ENCODE peak calls at places on chromosomes 1 and 21, in ten cellular contexts. One of them, this sample, is unnamed.
A peak's percentile ranks its signal among the peaks of the same experiment; 100 is the strongest.

GRCh38 chr1:30537279-30537678 is 186.1 kb downstream of the MATN1 start:
- DNase-seq in breast epithelium: no peak
- DNase-seq in PC-9: no peak
- DNase-seq in stomach: no peak
- DNase-seq in HAP-1: no peak
- DNase-seq in heart right ventricle: no peak
- DNase-seq in tibial nerve: no peak
- DNase-seq in heart left ventricle: no peak
- DNase-seq in cardiac muscle cell: no peak
- DNase-seq in A549: no peak
- DNase-seq in this sample: no peak

GRCh38 chr1:56304975-56305374 is 274.4 kb downstream of the PLPP3 start:
- DNase-seq in tibial nerve: no peak
- DNase-seq in PC-9: no peak
- DNase-seq in stomach: no peak
- DNase-seq in HAP-1: no peak
- DNase-seq in cardiac muscle cell: peak; percentile 40
- DNase-seq in heart left ventricle: no peak
- DNase-seq in breast epithelium: no peak
- DNase-seq in A549: no peak
- DNase-seq in heart right ventricle: peak; percentile 11
- DNase-seq in this sample: no peak

GRCh38 chr1:111628153-111628552 is 8.6 kb downstream of the RAP1A start:
- DNase-seq in A549: no peak
- DNase-seq in heart left ventricle: no peak
- DNase-seq in cardiac muscle cell: no peak
- DNase-seq in PC-9: no peak
- DNase-seq in heart right ventricle: no peak
- DNase-seq in breast epithelium: no peak
- DNase-seq in tibial nerve: no peak
- DNase-seq in HAP-1: no peak
- DNase-seq in stomach: no peak
- DNase-seq in this sample: no peak

GRCh38 chr1:241985787-241986186 is 13.1 kb downstream of the MAP1LC3C start:
- DNase-seq in A549: peak; percentile 76
- DNase-seq in heart left ventricle: no peak
- DNase-seq in breast epithelium: no peak
- DNase-seq in PC-9: no peak
- DNase-seq in HAP-1: peak; percentile 45
- DNase-seq in heart right ventricle: no peak
- DNase-seq in cardiac muscle cell: peak; percentile 61
- DNase-seq in tibial nerve: peak; percentile 30
- DNase-seq in stomach: peak; percentile 30
- DNase-seq in this sample: peak; percentile 64

GRCh38 chr1:234745844-234746797 is 136.1 kb upstream of the IRF2BP2 start:
- DNase-seq in cardiac muscle cell: no peak
- DNase-seq in stomach: no peak
- DNase-seq in heart right ventricle: no peak
- DNase-seq in breast epithelium: no peak
- DNase-seq in HAP-1: no peak
- DNase-seq in PC-9: no peak
- DNase-seq in A549: no peak
- DNase-seq in tibial nerve: no peak
- DNase-seq in heart left ventricle: no peak
- DNase-seq in this sample: no peak

GRCh38 chr1:212485895-212486590 is 53.3 kb downstream of the NENF start:
- DNase-seq in HAP-1: no peak
- DNase-seq in cardiac muscle cell: peak; percentile 17
- DNase-seq in A549: peak; percentile 76
- DNase-seq in tibial nerve: peak; percentile 38
- DNase-seq in heart right ventricle: peak; percentile 27
- DNase-seq in breast epithelium: peak; percentile 86
- DNase-seq in heart left ventricle: peak; percentile 72
- DNase-seq in PC-9: peak; percentile 95
- DNase-seq in stomach: peak; percentile 70
- DNase-seq in this sample: no peak

GRCh38 chr1:43354471-43354870 is 4.3 kb upstream of the CDC20 start:
- DNase-seq in heart left ventricle: no peak
- DNase-seq in A549: no peak
- DNase-seq in cardiac muscle cell: no peak
- DNase-seq in stomach: no peak
- DNase-seq in tibial nerve: no peak
- DNase-seq in PC-9: no peak
- DNase-seq in breast epithelium: no peak
- DNase-seq in HAP-1: no peak
- DNase-seq in heart right ventricle: no peak
- DNase-seq in this sample: no peak

GRCh38 chr1:209815931-209816338 is 10.0 kb upstream of the IRF6 start:
- DNase-seq in cardiac muscle cell: no peak
- DNase-seq in breast epithelium: no peak
- DNase-seq in tibial nerve: no peak
- DNase-seq in stomach: no peak
- DNase-seq in A549: no peak
- DNase-seq in HAP-1: no peak
- DNase-seq in PC-9: peak; percentile 24
- DNase-seq in heart left ventricle: no peak
- DNase-seq in heart right ventricle: no peak
- DNase-seq in this sample: no peak

GRCh38 chr21:18170829-18171228 is 73.8 kb upstream of the CHODL start:
- DNase-seq in tibial nerve: no peak
- DNase-seq in stomach: no peak
- DNase-seq in breast epithelium: no peak
- DNase-seq in PC-9: no peak
- DNase-seq in heart right ventricle: no peak
- DNase-seq in A549: no peak
- DNase-seq in HAP-1: no peak
- DNase-seq in heart left ventricle: no peak
- DNase-seq in cardiac muscle cell: no peak
- DNase-seq in this sample: no peak

GRCh38 chr1:223258751-223259177 is 105.2 kb downstream of the SUSD4 start:
- DNase-seq in heart right ventricle: no peak
- DNase-seq in A549: peak; percentile 64
- DNase-seq in cardiac muscle cell: no peak
- DNase-seq in breast epithelium: no peak
- DNase-seq in stomach: peak; percentile 39
- DNase-seq in PC-9: peak; percentile 64
- DNase-seq in tibial nerve: no peak
- DNase-seq in heart left ventricle: no peak
- DNase-seq in HAP-1: no peak
- DNase-seq in this sample: no peak
- H3K9me3 ChIP-seq in heart right ventricle: no peaks in the 10 kb centered on the region
- H3K9me3 ChIP-seq in A549: no peaks in the 10 kb centered on the region
- H3K9me3 ChIP-seq in cardiac muscle cell: no peaks in the 10 kb centered on the region
- H3K9me3 ChIP-seq in breast epithelium: no peaks in the 10 kb centered on the region
- H3K9me3 ChIP-seq in stomach: no peaks in the 10 kb centered on the region
- H3K9me3 ChIP-seq in PC-9: no peaks in the 10 kb centered on the region
- H3K9me3 ChIP-seq in tibial nerve: no peaks in the 10 kb centered on the region
- H3K9me3 ChIP-seq in heart left ventricle: no peaks in the 10 kb centered on the region
- H3K9me3 ChIP-seq in HAP-1: no peaks in the 10 kb centered on the region
- H3K9me3 ChIP-seq in this sample: no peaks in the 10 kb centered on the region

GRCh38 chr21:45709696-45710268 is 66.3 kb downstream of the PCBP3 start:
- DNase-seq in tibial nerve: no peak
- DNase-seq in HAP-1: no peak
- DNase-seq in cardiac muscle cell: no peak
- DNase-seq in heart right ventricle: no peak
- DNase-seq in breast epithelium: no peak
- DNase-seq in A549: no peak
- DNase-seq in heart left ventricle: no peak
- DNase-seq in stomach: no peak
- DNase-seq in PC-9: no peak
- DNase-seq in this sample: no peak
- H3K9me3 ChIP-seq in tibial nerve: peaks cover 3% of the 10 kb centered on the region
- H3K9me3 ChIP-seq in HAP-1: no peaks in the 10 kb centered on the region
- H3K9me3 ChIP-seq in cardiac muscle cell: peaks cover 3% of the 10 kb centered on the region
- H3K9me3 ChIP-seq in heart right ventricle: peaks cover 22% of the 10 kb centered on the region
- H3K9me3 ChIP-seq in breast epithelium: no peaks in the 10 kb centered on the region
- H3K9me3 ChIP-seq in A549: no peaks in the 10 kb centered on the region
- H3K9me3 ChIP-seq in heart left ventricle: no peaks in the 10 kb centered on the region
- H3K9me3 ChIP-seq in stomach: peaks cover 7% of the 10 kb centered on the region
- H3K9me3 ChIP-seq in PC-9: no peaks in the 10 kb centered on the region
- H3K9me3 ChIP-seq in this sample: no peaks in the 10 kb centered on the region

DNA sequence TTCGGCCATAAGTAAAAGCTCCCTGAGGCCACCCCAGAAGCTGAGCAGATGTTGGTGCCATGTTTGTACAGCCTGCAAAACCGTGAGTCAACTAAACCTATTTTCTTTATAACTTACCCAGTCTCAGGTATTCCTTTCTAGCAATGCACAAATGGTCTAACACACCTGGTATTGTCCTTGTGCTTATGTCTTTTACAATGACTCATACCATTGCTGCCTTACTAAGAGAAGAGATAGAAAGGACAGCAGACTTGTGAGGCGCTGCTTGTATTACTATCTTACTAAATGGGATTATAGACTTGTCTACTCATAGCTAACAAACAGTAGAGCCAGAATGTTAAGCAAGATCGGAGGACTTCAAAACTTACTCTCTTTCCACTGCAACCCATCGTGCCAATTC is 18.5 kb upstream of the CYYR1 start:
- DNase-seq in A549: no peak
- DNase-seq in tibial nerve: no peak
- DNase-seq in PC-9: no peak
- DNase-seq in stomach: no peak
- DNase-seq in breast epithelium: no peak
- DNase-seq in HAP-1: no peak
- DNase-seq in heart left ventricle: no peak
- DNase-seq in cardiac muscle cell: no peak
- DNase-seq in heart right ventricle: no peak
- DNase-seq in this sample: no peak
- H3K9me3 ChIP-seq in A549: no peaks in the 10 kb centered on the region
- H3K9me3 ChIP-seq in tibial nerve: no peaks in the 10 kb centered on the region
- H3K9me3 ChIP-seq in PC-9: no peaks in the 10 kb centered on the region
- H3K9me3 ChIP-seq in stomach: no peaks in the 10 kb centered on the region
- H3K9me3 ChIP-seq in breast epithelium: no peaks in the 10 kb centered on the region
- H3K9me3 ChIP-seq in HAP-1: no peaks in the 10 kb centered on the region
- H3K9me3 ChIP-seq in heart left ventricle: no peaks in the 10 kb centered on the region
- H3K9me3 ChIP-seq in cardiac muscle cell: no peaks in the 10 kb centered on the region
- H3K9me3 ChIP-seq in heart right ventricle: no peaks in the 10 kb centered on the region
- H3K9me3 ChIP-seq in this sample: no peaks in the 10 kb centered on the region

DNA sequence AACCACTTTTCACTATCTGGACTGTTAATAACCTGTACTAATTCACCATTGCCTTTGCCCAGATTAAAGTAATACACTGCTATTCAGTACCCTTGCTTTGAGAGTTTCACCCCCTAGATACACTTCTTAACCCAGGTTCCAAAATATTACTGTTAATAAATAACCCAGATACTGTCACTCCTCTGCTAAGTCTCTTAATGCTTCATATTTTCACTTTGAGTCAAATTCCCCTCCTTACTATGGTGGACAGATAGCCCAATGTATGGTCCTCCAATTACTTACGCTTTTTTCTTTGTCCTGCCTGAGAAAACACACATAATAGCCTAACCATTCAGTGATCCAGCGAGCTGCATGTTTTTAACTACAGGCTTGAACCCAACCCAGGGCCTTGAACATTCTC is 152.5 kb downstream of the NEGR1 start:
- DNase-seq in heart right ventricle: no peak
- DNase-seq in breast epithelium: no peak
- DNase-seq in heart left ventricle: no peak
- DNase-seq in stomach: no peak
- DNase-seq in tibial nerve: no peak
- DNase-seq in HAP-1: no peak
- DNase-seq in cardiac muscle cell: no peak
- DNase-seq in A549: no peak
- DNase-seq in PC-9: no peak
- DNase-seq in this sample: no peak
- H3K9me3 ChIP-seq in heart right ventricle: peaks cover 4% of the 10 kb centered on the region
- H3K9me3 ChIP-seq in breast epithelium: no peaks in the 10 kb centered on the region
- H3K9me3 ChIP-seq in heart left ventricle: no peaks in the 10 kb centered on the region
- H3K9me3 ChIP-seq in stomach: no peaks in the 10 kb centered on the region
- H3K9me3 ChIP-seq in tibial nerve: no peaks in the 10 kb centered on the region
- H3K9me3 ChIP-seq in HAP-1: no peaks in the 10 kb centered on the region
- H3K9me3 ChIP-seq in cardiac muscle cell: no peaks in the 10 kb centered on the region
- H3K9me3 ChIP-seq in A549: no peaks in the 10 kb centered on the region
- H3K9me3 ChIP-seq in PC-9: no peaks in the 10 kb centered on the region
- H3K9me3 ChIP-seq in this sample: no peaks in the 10 kb centered on the region

DNA sequence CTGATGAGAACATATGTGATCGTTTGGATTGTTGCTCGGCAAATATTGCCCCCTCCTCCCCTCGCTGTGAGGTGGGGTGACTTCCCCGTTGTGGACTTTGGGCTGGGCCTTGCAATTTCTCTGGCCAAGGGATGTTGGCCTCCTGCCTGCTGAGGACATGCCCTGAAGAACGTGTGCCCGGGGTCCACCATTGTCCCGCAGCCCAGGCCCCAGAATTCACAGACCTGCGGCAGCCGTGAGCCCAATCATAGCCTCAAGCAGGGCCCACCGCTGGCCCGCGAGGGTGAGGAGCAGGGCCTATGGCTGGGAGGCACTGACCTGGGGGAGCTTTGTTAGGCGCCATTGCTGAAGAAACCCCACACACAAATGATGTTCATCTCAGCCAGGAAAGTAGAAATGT is 58.3 kb upstream of the ACTRT2 start:
- DNase-seq in stomach: no peak
- DNase-seq in tibial nerve: no peak
- DNase-seq in PC-9: no peak
- DNase-seq in HAP-1: no peak
- DNase-seq in A549: no peak
- DNase-seq in cardiac muscle cell: no peak
- DNase-seq in heart right ventricle: no peak
- DNase-seq in heart left ventricle: peak; percentile 27
- DNase-seq in breast epithelium: no peak
- DNase-seq in this sample: no peak
- H3K9me3 ChIP-seq in stomach: peaks cover 14% of the 10 kb centered on the region
- H3K9me3 ChIP-seq in tibial nerve: peaks cover 5% of the 10 kb centered on the region
- H3K9me3 ChIP-seq in PC-9: no peaks in the 10 kb centered on the region
- H3K9me3 ChIP-seq in HAP-1: no peaks in the 10 kb centered on the region
- H3K9me3 ChIP-seq in A549: peaks cover 5% of the 10 kb centered on the region
- H3K9me3 ChIP-seq in cardiac muscle cell: no peaks in the 10 kb centered on the region
- H3K9me3 ChIP-seq in heart right ventricle: peaks cover 13% of the 10 kb centered on the region
- H3K9me3 ChIP-seq in heart left ventricle: peaks cover 2% of the 10 kb centered on the region
- H3K9me3 ChIP-seq in breast epithelium: peaks cover 5% of the 10 kb centered on the region
- H3K9me3 ChIP-seq in this sample: no peaks in the 10 kb centered on the region

GRCh38 chr1:152168535-152168868 is 9.5 kb upstream of the RPTN start:
- DNase-seq in PC-9: no peak
- DNase-seq in heart right ventricle: no peak
- DNase-seq in breast epithelium: no peak
- DNase-seq in HAP-1: no peak
- DNase-seq in tibial nerve: no peak
- DNase-seq in A549: no peak
- DNase-seq in stomach: no peak
- DNase-seq in heart left ventricle: no peak
- DNase-seq in cardiac muscle cell: no peak
- DNase-seq in this sample: no peak
- H3K9me3 ChIP-seq in PC-9: no peaks in the 10 kb centered on the region
- H3K9me3 ChIP-seq in heart right ventricle: no peaks in the 10 kb centered on the region
- H3K9me3 ChIP-seq in breast epithelium: no peaks in the 10 kb centered on the region
- H3K9me3 ChIP-seq in HAP-1: no peaks in the 10 kb centered on the region
- H3K9me3 ChIP-seq in tibial nerve: no peaks in the 10 kb centered on the region
- H3K9me3 ChIP-seq in A549: no peaks in the 10 kb centered on the region
- H3K9me3 ChIP-seq in stomach: no peaks in the 10 kb centered on the region
- H3K9me3 ChIP-seq in heart left ventricle: no peaks in the 10 kb centered on the region
- H3K9me3 ChIP-seq in cardiac muscle cell: no peaks in the 10 kb centered on the region
- H3K9me3 ChIP-seq in this sample: no peaks in the 10 kb centered on the region

GRCh38 chr1:227654431-227654830 is 80.7 kb downstream of the JMJD4 start:
- DNase-seq in PC-9: no peak
- DNase-seq in A549: no peak
- DNase-seq in breast epithelium: no peak
- DNase-seq in heart left ventricle: no peak
- DNase-seq in HAP-1: no peak
- DNase-seq in cardiac muscle cell: no peak
- DNase-seq in heart right ventricle: no peak
- DNase-seq in tibial nerve: no peak
- DNase-seq in stomach: no peak
- DNase-seq in this sample: no peak
- H3K9me3 ChIP-seq in PC-9: peaks cover 82% of the 10 kb centered on the region
- H3K9me3 ChIP-seq in A549: peaks cover 94% of the 10 kb centered on the region
- H3K9me3 ChIP-seq in breast epithelium: peaks cover 79% of the 10 kb centered on the region
- H3K9me3 ChIP-seq in heart left ventricle: peaks cover 66% of the 10 kb centered on the region
- H3K9me3 ChIP-seq in HAP-1: peaks cover 28% of the 10 kb centered on the region
- H3K9me3 ChIP-seq in cardiac muscle cell: peaks cover 22% of the 10 kb centered on the region
- H3K9me3 ChIP-seq in heart right ventricle: peaks cover 100% of the 10 kb centered on the region
- H3K9me3 ChIP-seq in tibial nerve: peaks cover 100% of the 10 kb centered on the region
- H3K9me3 ChIP-seq in stomach: peaks cover 98% of the 10 kb centered on the region
- H3K9me3 ChIP-seq in this sample: peaks cover 8% of the 10 kb centered on the region

GRCh38 chr1:40462956-40463590 is 12.8 kb downstream of the ZFP69B start:
- DNase-seq in HAP-1: no peak
- DNase-seq in A549: no peak
- DNase-seq in tibial nerve: no peak
- DNase-seq in breast epithelium: no peak
- DNase-seq in stomach: no peak
- DNase-seq in heart left ventricle: no peak
- DNase-seq in PC-9: no peak
- DNase-seq in heart right ventricle: no peak
- DNase-seq in cardiac muscle cell: no peak
- DNase-seq in this sample: no peak
- H3K9me3 ChIP-seq in HAP-1: peaks cover 40% of the 10 kb centered on the region
- H3K9me3 ChIP-seq in A549: peaks cover 82% of the 10 kb centered on the region
- H3K9me3 ChIP-seq in tibial nerve: peaks cover 82% of the 10 kb centered on the region
- H3K9me3 ChIP-seq in breast epithelium: peaks cover 90% of the 10 kb centered on the region
- H3K9me3 ChIP-seq in stomach: peaks cover 100% of the 10 kb centered on the region
- H3K9me3 ChIP-seq in heart left ventricle: peaks cover 37% of the 10 kb centered on the region
- H3K9me3 ChIP-seq in PC-9: peaks cover 77% of the 10 kb centered on the region
- H3K9me3 ChIP-seq in heart right ventricle: peaks cover 100% of the 10 kb centered on the region
- H3K9me3 ChIP-seq in cardiac muscle cell: peaks cover 10% of the 10 kb centered on the region
- H3K9me3 ChIP-seq in this sample: peaks cover 5% of the 10 kb centered on the region